ENCODE peak calls at places on chromosomes 11 and 22, in five cellular contexts. One of them, this sample, is unnamed.

GRCh38 chr11:76215946-76216345 is 9.6 kb upstream of the WNT11 start:
- DNase-seq in psoas muscle: peak
- DNase-seq in EL: peak
- DNase-seq in H9: no peak
- DNase-seq in stomach: no peak
- DNase-seq in this sample: no peak

GRCh38 chr11:121692236-121692635 is 239.5 kb upstream of the SORL1-AS1 start:
- DNase-seq in EL: no peak
- DNase-seq in H9: no peak
- DNase-seq in psoas muscle: no peak
- DNase-seq in stomach: no peak
- DNase-seq in this sample: no peak

GRCh38 chr11:128453444-128454336 is 133.7 kb downstream of the ETS1 start:
- DNase-seq in stomach: peak
- DNase-seq in psoas muscle: peak
- DNase-seq in H9: no peak
- DNase-seq in EL: peak
- DNase-seq in this sample: no peak

GRCh38 chr22:44366372-44367310 is 53.9 kb upstream of the SHISAL1 start:
- DNase-seq in H9: no peak
- DNase-seq in psoas muscle: peak
- DNase-seq in stomach: no peak
- DNase-seq in EL: no peak
- DNase-seq in this sample: no peak

GRCh38 chr11:35146711-35147110 is 7.7 kb downstream of the CD44 start:
- DNase-seq in H9: no peak
- DNase-seq in EL: no peak
- DNase-seq in psoas muscle: no peak
- DNase-seq in stomach: no peak
- DNase-seq in this sample: no peak

GRCh38 chr22:38828191-38828590 is 15.6 kb downstream of the NPTXR start:
- DNase-seq in stomach: no peak
- DNase-seq in EL: no peak
- DNase-seq in H9: no peak
- DNase-seq in psoas muscle: no peak
- DNase-seq in this sample: no peak

GRCh38 chr11:5366856-5367255 is 15.5 kb downstream of the OR51B6 start:
- DNase-seq in H9: no peak
- DNase-seq in EL: peak
- DNase-seq in stomach: no peak
- DNase-seq in psoas muscle: no peak
- DNase-seq in this sample: no peak

GRCh38 chr11:65716294-65716693 is 4.2 kb downstream of the KAT5 start:
- DNase-seq in H9: no peak
- DNase-seq in psoas muscle: no peak
- DNase-seq in stomach: no peak
- DNase-seq in EL: no peak
- DNase-seq in this sample: no peak

GRCh38 chr11:117315285-117316196 is 515 bp downstream of the BACE1 start:
- DNase-seq in H9: no peak
- DNase-seq in psoas muscle: peak
- DNase-seq in stomach: no peak
- DNase-seq in EL: peak
- DNase-seq in this sample: no peak

GRCh38 chr11:3094223-3094824 is 37.1 kb upstream of the CARS1 start:
- DNase-seq in EL: no peak
- DNase-seq in H9: no peak
- DNase-seq in psoas muscle: no peak
- DNase-seq in stomach: peak
- DNase-seq in this sample: no peak

GRCh38 chr11:88414385-88414861 is 76.9 kb upstream of the CTSC start:
- DNase-seq in H9: no peak
- DNase-seq in EL: peak
- DNase-seq in psoas muscle: no peak
- DNase-seq in stomach: no peak
- DNase-seq in this sample: peak

GRCh38 chr11:18203723-18204122 is 31.1 kb downstream of the MRGPRX4 start:
- DNase-seq in EL: peak
- DNase-seq in H9: peak
- DNase-seq in psoas muscle: no peak
- DNase-seq in stomach: no peak
- DNase-seq in this sample: no peak

GRCh38 chr11:61539009-61539408 is 30.5 kb downstream of the LRRC10B start:
- DNase-seq in EL: no peak
- DNase-seq in H9: no peak
- DNase-seq in stomach: peak
- DNase-seq in psoas muscle: no peak
- DNase-seq in this sample: no peak